ENCODE peak calls at places on chromosomes 13 and 19, in seven cellular contexts. X, R, L, P, S, O and B are unnamed samples.

GRCh38 chr19:49596954-49597702 is 6.1 kb downstream of the PRR12 start:
- DNase-seq in L (no peak), R (no peak), P (peak; percentile 46), O (no peak), X (no peak), S (no peak), B (no peak)

GRCh38 chr13:82878536-82878935 is 1003.7 kb downstream of the SLITRK1 start:
- DNase-seq in L (no peak), X (no peak), O (no peak), S (no peak), R (no peak), P (no peak), B (no peak)

GRCh38 chr19:44345969-44346368 is 10.5 kb downstream of the ZNF112 start:
- DNase-seq in P (no peak), R (no peak), S (no peak), X (no peak), L (no peak), O (no peak), B (no peak)

GRCh38 chr13:89695343-89696257 is 1651.9 kb upstream of the MIR17HG start:
- DNase-seq in R (no peak), S (no peak), P (no peak), X (no peak), L (no peak), O (no peak), B (no peak)

GRCh38 chr13:33446821-33447481 is 161.4 kb upstream of the STARD13 start:
- DNase-seq in L (no peak), P (no peak), R (peak; percentile 53), X (no peak), O (no peak), S (no peak), B (no peak)

GRCh38 chr19:12757544-12758274 is 6.1 kb downstream of the BEST2 start:
- DNase-seq in X (peak; percentile 93), O (no peak), L (peak; percentile 67), S (no peak), R (peak; percentile 81), P (peak; percentile 84), B (no peak)

GRCh38 chr19:3184847-3185481 is 766 bp upstream of the NCLN start:
- DNase-seq in L (no peak), P (peak; percentile 80), S (peak; percentile 36), O (no peak), X (peak; percentile 80), R (peak; percentile 86), B (no peak)

GRCh38 chr13:45918597-45918996 is 67.0 kb upstream of the SIAH3 start:
- DNase-seq in L (no peak), S (no peak), O (no peak), R (no peak), X (no peak), P (no peak), B (no peak)

GRCh38 chr13:97224544-97225324 is 2.6 kb downstream of the MBNL2 start:
- DNase-seq in S (no peak), P (peak; percentile 54), R (no peak), X (no peak), O (no peak), L (peak; percentile 22), B (no peak)

GRCh38 chr13:39527961-39528720 is 74.9 kb downstream of the LHFPL6 start:
- DNase-seq in X (no peak), R (no peak), O (no peak), P (no peak), S (no peak), L (no peak), B (peak; percentile 75)

GRCh38 chr19:41546386-41546789 is 29.6 kb upstream of the CEACAM21 start:
- DNase-seq in S (no peak), P (no peak), R (peak; percentile 53), O (no peak), X (no peak), L (peak; percentile 82), B (no peak)

GRCh38 chr19:29873024-29873800 is 61.4 kb downstream of the CCNE1 start:
- DNase-seq in O (no peak), R (peak; percentile 67), L (peak; percentile 52), S (no peak), P (peak; percentile 66), X (peak; percentile 93), B (no peak)

GRCh38 chr13:57424379-57424778 is 207.2 kb upstream of the PCDH17 start:
- DNase-seq in X (no peak), L (no peak), O (no peak), P (no peak), R (no peak), S (no peak), B (no peak)

GRCh38 chr19:13795595-13796300 is 505 bp downstream of the ZSWIM4 start:
- DNase-seq in S (no peak), P (no peak), R (no peak), L (no peak), X (no peak), O (no peak), B (no peak)

GRCh38 chr13:39148513-39148961 is 110.3 kb downstream of the NHLRC3 start:
- DNase-seq in O (no peak), X (no peak), S (no peak), P (no peak), L (peak; percentile 12), R (no peak), B (no peak)

GRCh38 chr13:74444161-74444571 is 310.0 kb upstream of the KLF12 start:
- DNase-seq in R (no peak), S (no peak), O (no peak), X (no peak), P (no peak), L (no peak), B (peak; percentile 69)

GRCh38 chr19:15154002-15154612 is 46.7 kb downstream of the NOTCH3 start:
- DNase-seq in P (no peak), O (no peak), R (no peak), L (peak; percentile 44), S (no peak), X (no peak), B (no peak)

GRCh38 chr19:590396-590745 is 690 bp downstream of the HCN2 start:
- DNase-seq in S (no peak), L (peak; percentile 57), R (no peak), P (no peak), X (peak; percentile 64), O (no peak), B (no peak)

GRCh38 chr19:19514215-19514633 is 1.1 kb downstream of the TSSK6 start:
- DNase-seq in S (no peak), X (peak; percentile 84), P (peak; percentile 80), R (no peak), O (no peak), L (no peak), B (no peak)

GRCh38 chr19:55670280-55671053 is 4.6 kb upstream of the EPN1 start:
- DNase-seq in P (no peak), X (peak; percentile 92), S (no peak), R (peak; percentile 70), O (peak; percentile 89), L (peak; percentile 27), B (peak; percentile 95)

GRCh38 chr13:30366083-30366482 is 56.2 kb upstream of the UBE2L5 start:
- DNase-seq in R (no peak), S (no peak), O (no peak), L (no peak), X (no peak), P (no peak), B (no peak)

GRCh38 chr19:51687791-51688664 is 5.1 kb upstream of the SPACA6 start:
- DNase-seq in O (no peak), L (no peak), R (peak; percentile 59), X (peak; percentile 68), S (no peak), P (peak; percentile 79), B (no peak)

GRCh38 chr19:42089191-42089750 is 13.3 kb downstream of the ZNF574 start:
- DNase-seq in L (no peak), P (no peak), X (no peak), R (no peak), S (no peak), O (no peak), B (no peak)

GRCh38 chr19:30229524-30230174 is 142.5 kb upstream of the ZNF536 start:
- DNase-seq in L (no peak), R (no peak), X (no peak), S (no peak), P (no peak), O (no peak), B (no peak)

GRCh38 chr13:21033866-21034601 is 27.4 kb downstream of the LATS2 start:
- DNase-seq in P (no peak), R (no peak), O (no peak), X (no peak), S (no peak), L (no peak), B (no peak)

GRCh38 chr19:12496480-12496879 is 11.9 kb upstream of the ZNF709 start:
- DNase-seq in R (no peak), P (no peak), X (no peak), L (no peak), O (no peak), S (no peak), B (no peak)

DNA sequence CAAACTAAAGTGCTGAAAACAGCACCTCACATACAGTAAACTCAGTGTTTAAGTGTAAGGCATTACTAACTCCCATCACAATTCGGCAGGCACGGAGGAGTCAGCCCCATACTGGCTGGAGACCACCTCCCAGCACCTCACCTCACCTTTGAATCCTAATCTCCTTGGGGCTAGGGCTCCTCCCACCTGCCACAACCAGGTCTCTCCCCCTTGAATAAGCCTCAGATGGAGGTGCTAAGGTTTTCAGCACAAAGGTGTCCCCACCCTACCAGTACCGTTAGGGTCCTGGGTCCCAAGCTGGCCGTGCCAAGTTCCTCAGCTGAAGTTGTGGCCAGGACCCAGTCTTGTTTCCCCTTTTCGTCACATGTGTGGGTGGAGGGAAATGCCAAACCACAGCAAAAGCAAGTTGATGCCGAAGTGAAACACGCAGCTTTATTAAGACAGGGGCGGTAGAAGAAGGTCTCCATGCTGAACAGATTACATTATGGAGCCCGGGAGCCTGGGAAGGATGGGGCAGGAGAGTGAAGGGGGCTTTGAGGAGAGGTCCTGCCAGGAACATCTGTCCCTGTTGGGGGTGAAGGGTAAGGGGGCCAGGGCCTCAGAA is at the start of gene IGFLR1:
- DNase-seq in L (peak; percentile 87), X (peak; percentile 82), O (no peak), P (no peak), S (no peak), R (no peak), B (no peak)
- H3K4me3 ChIP-seq in L (peak within 1 kb of the TSS; percentile 90), X (peak within 1 kb of the TSS; percentile 63), O (peak within 1 kb of the TSS; percentile 69), P (no peak within 1 kb of the TSS), S (peak within 1 kb of the TSS; percentile 70), R (peak within 1 kb of the TSS; percentile 64), B (no peak within 1 kb of the TSS)

GRCh38 chr13:27952931-27953670 is 16.0 kb downstream of the CDX2 start:
- DNase-seq in P (no peak), L (no peak), X (no peak), O (no peak), S (no peak), R (no peak), B (no peak)
- H3K4me3 ChIP-seq in P (peak overlapping the region; percentile 26), L (no peak overlapping the region), X (peak overlapping the region; percentile 45), O (peak overlapping the region; percentile 55), S (peak overlapping the region; percentile 59), R (peak overlapping the region; percentile 54), B (no peak overlapping the region)

DNA sequence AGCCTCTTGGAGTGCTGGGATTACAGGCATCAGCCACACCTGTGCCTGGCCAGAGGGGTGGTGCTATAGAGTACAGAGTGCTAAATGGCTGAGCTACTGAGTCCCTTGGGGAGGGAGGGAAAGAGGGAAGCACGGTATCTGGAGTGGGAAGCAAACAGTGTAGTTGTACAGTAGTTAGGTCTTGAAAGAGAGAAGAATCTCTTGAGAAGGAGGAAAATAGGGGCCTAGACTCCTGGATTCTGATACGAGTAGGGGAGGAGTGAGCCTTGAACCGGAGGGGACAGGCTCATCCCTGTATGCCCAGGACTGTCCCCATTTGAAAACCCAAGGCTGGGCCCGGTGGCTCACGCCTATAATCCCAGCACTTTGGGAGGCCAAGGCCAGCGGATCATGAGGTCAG is 5.1 kb downstream of the MYADM start:
- DNase-seq in R (no peak), X (no peak), P (no peak), S (no peak), L (no peak), O (no peak), B (no peak)
- H3K4me3 ChIP-seq in R (no peak overlapping the region), X (no peak overlapping the region), P (no peak overlapping the region), S (no peak overlapping the region), L (no peak overlapping the region), O (no peak overlapping the region), B (no peak overlapping the region)

GRCh38 chr19:7788933-7789323 is 25.9 kb downstream of the CLEC4M start:
- DNase-seq in R (no peak), L (no peak), P (peak; percentile 48), O (no peak), S (no peak), X (no peak), B (no peak)
- H3K4me3 ChIP-seq in R (peak overlapping the region; percentile 29), L (no peak overlapping the region), P (no peak overlapping the region), O (peak overlapping the region; percentile 6), S (no peak overlapping the region), X (no peak overlapping the region), B (no peak overlapping the region)